ENCODE peak calls at places on chromosome 21, in ten cellular contexts. One of them, this sample, is unnamed.
A peak's percentile ranks its signal among the peaks of the same experiment; 100 is the strongest.

GRCh38 chr21:35203093-35204021 is 154.3 kb upstream of the RUNX1 start:
- DNase-seq in cardiac fibroblast: peak; percentile 94
- DNase-seq in CD4-positive, alpha-beta T cell: no peak
- DNase-seq in choroid plexus epithelial cell: peak; percentile 93
- DNase-seq in sigmoid colon: no peak
- DNase-seq in colonic mucosa: no peak
- DNase-seq in neural progenitor cell: no peak
- DNase-seq in right atrium auricular region: no peak
- DNase-seq in pancreas: no peak
- DNase-seq in progenitor cell of endocrine pancreas: no peak
- DNase-seq in this sample: no peak

GRCh38 chr21:26965567-26966359 is 1.1 kb downstream of the ADAMTS5 start:
- DNase-seq in cardiac fibroblast: peak; percentile 18
- DNase-seq in CD4-positive, alpha-beta T cell: no peak
- DNase-seq in choroid plexus epithelial cell: peak; percentile 34
- DNase-seq in sigmoid colon: peak; percentile 84
- DNase-seq in colonic mucosa: peak; percentile 19
- DNase-seq in neural progenitor cell: peak; percentile 87
- DNase-seq in right atrium auricular region: no peak
- DNase-seq in pancreas: peak; percentile 71
- DNase-seq in progenitor cell of endocrine pancreas: peak; percentile 71
- DNase-seq in this sample: peak; percentile 24

GRCh38 chr21:25283720-25284119 is 323.6 kb downstream of the MRPL39 start:
- DNase-seq in cardiac fibroblast: peak; percentile 77
- DNase-seq in CD4-positive, alpha-beta T cell: no peak
- DNase-seq in choroid plexus epithelial cell: peak; percentile 77
- DNase-seq in sigmoid colon: no peak
- DNase-seq in colonic mucosa: no peak
- DNase-seq in neural progenitor cell: peak; percentile 63
- DNase-seq in right atrium auricular region: no peak
- DNase-seq in pancreas: no peak
- DNase-seq in progenitor cell of endocrine pancreas: no peak
- DNase-seq in this sample: no peak

GRCh38 chr21:32844653-32845443 is 73.3 kb upstream of the PAXBP1 start:
- DNase-seq in cardiac fibroblast: peak; percentile 92
- DNase-seq in CD4-positive, alpha-beta T cell: no peak
- DNase-seq in choroid plexus epithelial cell: peak; percentile 48
- DNase-seq in sigmoid colon: no peak
- DNase-seq in colonic mucosa: no peak
- DNase-seq in neural progenitor cell: peak; percentile 44
- DNase-seq in right atrium auricular region: no peak
- DNase-seq in pancreas: no peak
- DNase-seq in progenitor cell of endocrine pancreas: no peak
- DNase-seq in this sample: no peak

GRCh38 chr21:29077651-29078090 is 4.2 kb upstream of the CCT8 start:
- DNase-seq in cardiac fibroblast: peak; percentile 56
- DNase-seq in CD4-positive, alpha-beta T cell: no peak
- DNase-seq in choroid plexus epithelial cell: peak; percentile 68
- DNase-seq in sigmoid colon: no peak
- DNase-seq in colonic mucosa: peak; percentile 43
- DNase-seq in neural progenitor cell: no peak
- DNase-seq in right atrium auricular region: no peak
- DNase-seq in pancreas: no peak
- DNase-seq in progenitor cell of endocrine pancreas: no peak
- DNase-seq in this sample: no peak

GRCh38 chr21:15543473-15543872 is 186.3 kb upstream of the USP25 start:
- DNase-seq in cardiac fibroblast: no peak
- DNase-seq in CD4-positive, alpha-beta T cell: no peak
- DNase-seq in choroid plexus epithelial cell: peak; percentile 2
- DNase-seq in sigmoid colon: no peak
- DNase-seq in colonic mucosa: no peak
- DNase-seq in neural progenitor cell: no peak
- DNase-seq in right atrium auricular region: no peak
- DNase-seq in pancreas: no peak
- DNase-seq in progenitor cell of endocrine pancreas: no peak
- DNase-seq in this sample: no peak

GRCh38 chr21:28308516-28308915 is 684.2 kb downstream of the LTN1 start:
- DNase-seq in cardiac fibroblast: peak; percentile 52
- DNase-seq in CD4-positive, alpha-beta T cell: no peak
- DNase-seq in choroid plexus epithelial cell: no peak
- DNase-seq in sigmoid colon: no peak
- DNase-seq in colonic mucosa: no peak
- DNase-seq in neural progenitor cell: no peak
- DNase-seq in right atrium auricular region: no peak
- DNase-seq in pancreas: no peak
- DNase-seq in progenitor cell of endocrine pancreas: no peak
- DNase-seq in this sample: no peak

GRCh38 chr21:36589352-36589971 is 109.5 kb upstream of the SIM2 start:
- DNase-seq in cardiac fibroblast: peak; percentile 65
- DNase-seq in CD4-positive, alpha-beta T cell: no peak
- DNase-seq in choroid plexus epithelial cell: peak; percentile 56
- DNase-seq in sigmoid colon: no peak
- DNase-seq in colonic mucosa: peak; percentile 39
- DNase-seq in neural progenitor cell: peak; percentile 19
- DNase-seq in right atrium auricular region: no peak
- DNase-seq in pancreas: peak; percentile 72
- DNase-seq in progenitor cell of endocrine pancreas: no peak
- DNase-seq in this sample: no peak

GRCh38 chr21:16239659-16240265 is 510.0 kb downstream of the USP25 start:
- DNase-seq in cardiac fibroblast: no peak
- DNase-seq in CD4-positive, alpha-beta T cell: no peak
- DNase-seq in choroid plexus epithelial cell: no peak
- DNase-seq in sigmoid colon: no peak
- DNase-seq in colonic mucosa: no peak
- DNase-seq in neural progenitor cell: no peak
- DNase-seq in right atrium auricular region: no peak
- DNase-seq in pancreas: no peak
- DNase-seq in progenitor cell of endocrine pancreas: no peak
- DNase-seq in this sample: no peak

GRCh38 chr21:20728691-20729090 is 269.5 kb upstream of the NCAM2 start:
- DNase-seq in cardiac fibroblast: no peak
- DNase-seq in CD4-positive, alpha-beta T cell: no peak
- DNase-seq in choroid plexus epithelial cell: no peak
- DNase-seq in sigmoid colon: no peak
- DNase-seq in colonic mucosa: peak; percentile 54
- DNase-seq in neural progenitor cell: no peak
- DNase-seq in right atrium auricular region: no peak
- DNase-seq in pancreas: no peak
- DNase-seq in progenitor cell of endocrine pancreas: no peak
- DNase-seq in this sample: no peak

GRCh38 chr21:39016740-39017315 is 166.4 kb downstream of the PSMG1 start:
- DNase-seq in cardiac fibroblast: no peak
- DNase-seq in CD4-positive, alpha-beta T cell: no peak
- DNase-seq in choroid plexus epithelial cell: peak; percentile 78
- DNase-seq in sigmoid colon: no peak
- DNase-seq in colonic mucosa: no peak
- DNase-seq in neural progenitor cell: no peak
- DNase-seq in right atrium auricular region: no peak
- DNase-seq in pancreas: no peak
- DNase-seq in progenitor cell of endocrine pancreas: no peak
- DNase-seq in this sample: no peak

GRCh38 chr21:14773777-14774345 is 227.7 kb upstream of the SAMSN1 start:
- DNase-seq in cardiac fibroblast: peak; percentile 76
- DNase-seq in CD4-positive, alpha-beta T cell: peak; percentile 48
- DNase-seq in choroid plexus epithelial cell: peak; percentile 72
- DNase-seq in sigmoid colon: peak; percentile 65
- DNase-seq in colonic mucosa: peak; percentile 80
- DNase-seq in neural progenitor cell: peak; percentile 76
- DNase-seq in right atrium auricular region: peak; percentile 61
- DNase-seq in pancreas: peak; percentile 66
- DNase-seq in progenitor cell of endocrine pancreas: no peak
- DNase-seq in this sample: peak; percentile 68

DNA sequence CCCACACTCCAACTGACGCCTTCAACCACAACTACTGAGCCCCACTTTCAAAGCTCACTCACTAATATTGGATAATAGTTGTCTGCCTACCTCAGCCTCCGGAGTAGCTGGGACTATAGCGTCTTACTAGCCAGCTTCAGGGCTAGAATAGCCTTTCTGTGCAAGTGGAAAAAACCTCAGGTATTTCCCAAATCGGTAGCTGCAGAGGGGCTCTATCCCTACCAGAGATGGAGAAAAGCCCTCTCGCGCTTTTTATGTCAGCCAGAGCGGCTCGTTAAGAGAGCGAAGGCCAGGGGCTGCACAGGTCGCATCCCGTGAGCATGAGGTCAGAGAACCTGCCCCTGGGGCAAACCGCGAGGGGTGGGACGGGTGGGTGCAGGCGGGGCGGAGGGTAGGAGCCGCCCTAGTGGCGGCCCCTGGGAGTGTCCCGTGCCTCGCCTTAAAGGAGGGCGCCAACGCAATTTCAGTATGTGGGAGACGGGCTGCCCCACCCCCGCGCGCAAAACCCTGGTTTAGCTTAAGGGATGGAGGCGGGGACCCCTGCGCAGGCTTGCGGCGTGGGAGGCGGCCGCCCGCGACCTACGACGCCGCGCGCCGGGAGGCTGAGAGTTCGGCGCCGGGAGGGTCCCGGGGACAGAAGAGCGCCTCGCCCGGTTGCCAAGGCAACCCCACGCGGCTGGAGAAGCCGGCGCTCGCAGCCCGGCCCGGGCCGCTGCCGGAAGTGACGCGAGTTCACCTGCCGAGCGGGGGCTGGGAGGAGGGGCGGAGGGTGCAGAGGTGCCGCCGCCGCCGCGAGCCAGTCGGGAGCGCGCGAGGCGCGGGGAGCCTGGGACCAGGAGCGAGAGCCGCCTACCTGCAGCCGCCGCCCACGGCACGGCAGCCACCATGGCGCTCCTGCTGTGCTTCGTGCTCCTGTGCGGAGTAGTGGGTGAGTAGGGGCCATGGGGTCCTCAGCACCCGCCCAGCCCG is at the start of gene CXADR:
- DNase-seq in cardiac fibroblast: no peak
- DNase-seq in CD4-positive, alpha-beta T cell: peak; percentile 75
- DNase-seq in choroid plexus epithelial cell: peak; percentile 69
- DNase-seq in sigmoid colon: no peak
- DNase-seq in colonic mucosa: peak; percentile 91
- DNase-seq in neural progenitor cell: peak; percentile 98
- DNase-seq in right atrium auricular region: no peak
- DNase-seq in pancreas: peak; percentile 97
- DNase-seq in progenitor cell of endocrine pancreas: peak; percentile 94
- DNase-seq in this sample: no peak
- TF ChIP-seq CTCF in cardiac fibroblast: peak; percentile 45
- TF ChIP-seq CTCF in CD4-positive, alpha-beta T cell: peak; percentile 56
- TF ChIP-seq CTCF in choroid plexus epithelial cell: peak; percentile 60
- TF ChIP-seq CTCF in sigmoid colon: peak; percentile 33
- TF ChIP-seq CTCF in colonic mucosa: peak; percentile 45
- TF ChIP-seq CTCF in neural progenitor cell: peak; percentile 72
- TF ChIP-seq CTCF in right atrium auricular region: peak; percentile 26
- TF ChIP-seq CTCF in pancreas: peak; percentile 52
- TF ChIP-seq CTCF in progenitor cell of endocrine pancreas: peak; percentile 93
- TF ChIP-seq CTCF in this sample: no peak

GRCh38 chr21:45662623-45663015 is 19.1 kb downstream of the PCBP3 start:
- DNase-seq in cardiac fibroblast: no peak
- DNase-seq in CD4-positive, alpha-beta T cell: no peak
- DNase-seq in choroid plexus epithelial cell: no peak
- DNase-seq in sigmoid colon: no peak
- DNase-seq in colonic mucosa: no peak
- DNase-seq in neural progenitor cell: no peak
- DNase-seq in right atrium auricular region: no peak
- DNase-seq in pancreas: no peak
- DNase-seq in progenitor cell of endocrine pancreas: no peak
- DNase-seq in this sample: no peak
- TF ChIP-seq CTCF in cardiac fibroblast: no peak
- TF ChIP-seq CTCF in CD4-positive, alpha-beta T cell: no peak
- TF ChIP-seq CTCF in choroid plexus epithelial cell: no peak
- TF ChIP-seq CTCF in sigmoid colon: no peak
- TF ChIP-seq CTCF in colonic mucosa: no peak
- TF ChIP-seq CTCF in neural progenitor cell: no peak
- TF ChIP-seq CTCF in right atrium auricular region: no peak
- TF ChIP-seq CTCF in pancreas: no peak
- TF ChIP-seq CTCF in progenitor cell of endocrine pancreas: no peak
- TF ChIP-seq CTCF in this sample: no peak

DNA sequence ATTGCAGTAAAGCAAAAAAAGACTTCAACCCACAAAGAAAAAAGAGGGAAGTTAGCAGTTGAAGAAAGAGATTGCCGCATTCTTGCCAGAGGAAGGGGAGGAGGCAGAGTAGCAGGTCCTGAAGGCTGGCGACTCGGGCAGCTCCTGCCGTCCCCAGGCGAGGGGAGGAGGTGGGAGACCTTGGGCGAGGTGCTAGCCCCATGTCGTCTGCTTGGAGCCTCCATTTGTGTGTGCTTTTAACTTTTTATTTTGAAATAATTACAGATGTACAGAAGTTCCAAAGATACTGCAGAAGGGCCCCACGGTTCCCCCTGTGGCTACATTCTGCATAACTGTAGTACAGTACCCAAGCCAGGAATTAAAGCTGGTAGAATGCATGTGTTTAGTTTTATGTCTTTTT is 6.8 kb downstream of the TRPM2 start:
- DNase-seq in cardiac fibroblast: no peak
- DNase-seq in CD4-positive, alpha-beta T cell: no peak
- DNase-seq in choroid plexus epithelial cell: peak; percentile 12
- DNase-seq in sigmoid colon: no peak
- DNase-seq in colonic mucosa: no peak
- DNase-seq in neural progenitor cell: no peak
- DNase-seq in right atrium auricular region: no peak
- DNase-seq in pancreas: no peak
- DNase-seq in progenitor cell of endocrine pancreas: no peak
- DNase-seq in this sample: no peak
- TF ChIP-seq CTCF in cardiac fibroblast: no peak
- TF ChIP-seq CTCF in CD4-positive, alpha-beta T cell: peak; percentile 19
- TF ChIP-seq CTCF in choroid plexus epithelial cell: peak; percentile 24
- TF ChIP-seq CTCF in sigmoid colon: no peak
- TF ChIP-seq CTCF in colonic mucosa: no peak
- TF ChIP-seq CTCF in neural progenitor cell: peak; percentile 9
- TF ChIP-seq CTCF in right atrium auricular region: no peak
- TF ChIP-seq CTCF in pancreas: no peak
- TF ChIP-seq CTCF in progenitor cell of endocrine pancreas: peak; percentile 32
- TF ChIP-seq CTCF in this sample: no peak

GRCh38 chr21:34092241-34092921 is 19.0 kb downstream of the MRPS6 start:
- DNase-seq in cardiac fibroblast: no peak
- DNase-seq in CD4-positive, alpha-beta T cell: no peak
- DNase-seq in choroid plexus epithelial cell: no peak
- DNase-seq in sigmoid colon: no peak
- DNase-seq in colonic mucosa: no peak
- DNase-seq in neural progenitor cell: no peak
- DNase-seq in right atrium auricular region: no peak
- DNase-seq in pancreas: no peak
- DNase-seq in progenitor cell of endocrine pancreas: no peak
- DNase-seq in this sample: no peak

GRCh38 chr21:34093083-34093482 is 19.7 kb downstream of the MRPS6 start:
- DNase-seq in cardiac fibroblast: no peak
- DNase-seq in CD4-positive, alpha-beta T cell: no peak
- DNase-seq in choroid plexus epithelial cell: no peak
- DNase-seq in sigmoid colon: no peak
- DNase-seq in colonic mucosa: no peak
- DNase-seq in neural progenitor cell: no peak
- DNase-seq in right atrium auricular region: no peak
- DNase-seq in pancreas: no peak
- DNase-seq in progenitor cell of endocrine pancreas: no peak
- DNase-seq in this sample: no peak

GRCh38 chr21:34088752-34089151 is 15.4 kb downstream of the MRPS6 start:
- DNase-seq in cardiac fibroblast: no peak
- DNase-seq in CD4-positive, alpha-beta T cell: no peak
- DNase-seq in choroid plexus epithelial cell: no peak
- DNase-seq in sigmoid colon: no peak
- DNase-seq in colonic mucosa: no peak
- DNase-seq in neural progenitor cell: no peak
- DNase-seq in right atrium auricular region: no peak
- DNase-seq in pancreas: no peak
- DNase-seq in progenitor cell of endocrine pancreas: no peak
- DNase-seq in this sample: no peak

GRCh38 chr21:34091032-34091431 is 17.7 kb downstream of the MRPS6 start:
- DNase-seq in cardiac fibroblast: no peak
- DNase-seq in CD4-positive, alpha-beta T cell: no peak
- DNase-seq in choroid plexus epithelial cell: no peak
- DNase-seq in sigmoid colon: no peak
- DNase-seq in colonic mucosa: no peak
- DNase-seq in neural progenitor cell: no peak
- DNase-seq in right atrium auricular region: no peak
- DNase-seq in pancreas: no peak
- DNase-seq in progenitor cell of endocrine pancreas: no peak
- DNase-seq in this sample: no peak

GRCh38 chr21:34091607-34092006 is 18.2 kb downstream of the MRPS6 start:
- DNase-seq in cardiac fibroblast: peak; percentile 22
- DNase-seq in CD4-positive, alpha-beta T cell: no peak
- DNase-seq in choroid plexus epithelial cell: no peak
- DNase-seq in sigmoid colon: no peak
- DNase-seq in colonic mucosa: no peak
- DNase-seq in neural progenitor cell: peak; percentile 23
- DNase-seq in right atrium auricular region: no peak
- DNase-seq in pancreas: no peak
- DNase-seq in progenitor cell of endocrine pancreas: no peak
- DNase-seq in this sample: no peak
- TF ChIP-seq CTCF in cardiac fibroblast: peak; percentile 47
- TF ChIP-seq CTCF in CD4-positive, alpha-beta T cell: peak; percentile 34
- TF ChIP-seq CTCF in choroid plexus epithelial cell: peak; percentile 57
- TF ChIP-seq CTCF in sigmoid colon: peak; percentile 12
- TF ChIP-seq CTCF in colonic mucosa: no peak
- TF ChIP-seq CTCF in neural progenitor cell: peak; percentile 58
- TF ChIP-seq CTCF in right atrium auricular region: no peak
- TF ChIP-seq CTCF in pancreas: no peak
- TF ChIP-seq CTCF in progenitor cell of endocrine pancreas: peak; percentile 53
- TF ChIP-seq CTCF in this sample: no peak

This sample was measured in omental fat pad.